ENCODE peak calls at places on chromosomes 11 and 22, in ten cellular contexts. M is lower lobe of right lung, P is cardiac muscle cell, T is tibial artery, S is PC-9, B is BJ, G is lung, I is thoracic aorta, W is AG04450, A is right atrium auricular region. Q is an unnamed sample.

GRCh38 chr11:30196400-30197206 is 34.2 kb upstream of the FSHB start:
- DNase-seq in M (peak; percentile 52), I (no peak), S (no peak), G (peak; percentile 48), B (no peak), A (peak; percentile 73), P (peak; percentile 68), W (no peak), T (peak; percentile 37), Q (no peak)

GRCh38 chr22:19758896-19759458 is 1.6 kb upstream of the TBX1 start:
- DNase-seq in A (no peak), W (no peak), B (no peak), M (no peak), I (no peak), S (no peak), T (no peak), G (no peak), P (no peak), Q (no peak)

GRCh38 chr11:13127161-13127560 is 118.0 kb downstream of the RASSF10 start:
- DNase-seq in A (no peak), T (no peak), S (no peak), W (no peak), B (no peak), G (no peak), P (no peak), I (no peak), M (no peak), Q (no peak)

GRCh38 chr11:66466225-66467033 is at the start of gene PELI3:
- DNase-seq in I (peak; percentile 66), P (peak; percentile 95), A (peak; percentile 92), M (peak; percentile 93), S (peak; percentile 77), W (peak; percentile 79), G (peak; percentile 93), B (peak; percentile 41), T (peak; percentile 90), Q (no peak)

GRCh38 chr22:30219668-30220278 is 26.8 kb downstream of the LIF start:
- DNase-seq in A (no peak), W (no peak), G (no peak), B (no peak), M (no peak), I (no peak), P (no peak), S (no peak), T (no peak), Q (no peak)

GRCh38 chr11:33211588-33211987 is 45.6 kb upstream of the HIPK3 start:
- DNase-seq in B (no peak), S (no peak), G (no peak), W (no peak), P (peak; percentile 86), M (no peak), T (no peak), A (no peak), I (no peak), Q (no peak)

GRCh38 chr11:1445741-1446445 is 40.7 kb downstream of the MOB2 start:
- DNase-seq in G (no peak), S (no peak), W (no peak), B (no peak), A (no peak), M (no peak), I (no peak), T (no peak), P (no peak), Q (no peak)

GRCh38 chr11:15333407-15333806 is 218.7 kb downstream of the INSC start:
- DNase-seq in G (no peak), S (no peak), M (no peak), P (no peak), A (no peak), I (no peak), B (no peak), W (no peak), T (no peak), Q (no peak)

GRCh38 chr11:123302751-123303195 is 107.7 kb upstream of the CLMP start:
- DNase-seq in A (no peak), S (no peak), P (peak; percentile 56), B (peak; percentile 38), T (no peak), W (no peak), M (no peak), G (no peak), I (no peak), Q (no peak)

GRCh38 chr22:28711820-28712777 is 29.5 kb downstream of the CHEK2 start:
- DNase-seq in W (peak; percentile 89), P (peak; percentile 93), G (no peak), S (peak; percentile 78), B (peak; percentile 92), M (no peak), A (no peak), I (no peak), T (peak; percentile 22), Q (no peak)

GRCh38 chr11:2818503-2818902 is 67.1 kb downstream of the CDKN1C start:
- DNase-seq in M (peak; percentile 33), A (no peak), W (no peak), B (no peak), I (no peak), G (no peak), S (no peak), T (no peak), P (no peak), Q (no peak)

GRCh38 chr11:132862137-132862536 is 670.2 kb downstream of the OPCML start:
- DNase-seq in P (no peak), G (no peak), M (no peak), T (no peak), I (no peak), B (no peak), S (no peak), W (no peak), A (no peak), Q (no peak)

GRCh38 chr11:132855516-132855915 is 676.8 kb downstream of the OPCML start:
- DNase-seq in W (no peak), I (no peak), B (no peak), S (no peak), G (no peak), A (no peak), T (no peak), M (no peak), P (no peak), Q (no peak)

GRCh38 chr11:132856032-132856431 is 676.3 kb downstream of the OPCML start:
- DNase-seq in S (no peak), W (no peak), P (no peak), M (no peak), G (no peak), B (no peak), T (no peak), A (no peak), I (no peak), Q (no peak)

GRCh38 chr11:132853886-132854285 is 678.4 kb downstream of the OPCML start:
- DNase-seq in S (no peak), M (no peak), B (no peak), I (no peak), W (no peak), P (no peak), A (no peak), T (no peak), G (no peak), Q (no peak)

GRCh38 chr11:132858203-132858602 is 674.1 kb downstream of the OPCML start:
- DNase-seq in B (no peak), A (no peak), S (no peak), T (no peak), W (peak; percentile 39), P (peak; percentile 62), I (no peak), G (no peak), M (no peak), Q (no peak)
- TF ChIP-seq CTCF in B (peak; percentile 33), A (no peak), S (no peak), T (no peak), W (peak; percentile 67), P (peak; percentile 56), I (no peak), G (no peak), M (no peak), Q (peak; percentile 62)

DNA sequence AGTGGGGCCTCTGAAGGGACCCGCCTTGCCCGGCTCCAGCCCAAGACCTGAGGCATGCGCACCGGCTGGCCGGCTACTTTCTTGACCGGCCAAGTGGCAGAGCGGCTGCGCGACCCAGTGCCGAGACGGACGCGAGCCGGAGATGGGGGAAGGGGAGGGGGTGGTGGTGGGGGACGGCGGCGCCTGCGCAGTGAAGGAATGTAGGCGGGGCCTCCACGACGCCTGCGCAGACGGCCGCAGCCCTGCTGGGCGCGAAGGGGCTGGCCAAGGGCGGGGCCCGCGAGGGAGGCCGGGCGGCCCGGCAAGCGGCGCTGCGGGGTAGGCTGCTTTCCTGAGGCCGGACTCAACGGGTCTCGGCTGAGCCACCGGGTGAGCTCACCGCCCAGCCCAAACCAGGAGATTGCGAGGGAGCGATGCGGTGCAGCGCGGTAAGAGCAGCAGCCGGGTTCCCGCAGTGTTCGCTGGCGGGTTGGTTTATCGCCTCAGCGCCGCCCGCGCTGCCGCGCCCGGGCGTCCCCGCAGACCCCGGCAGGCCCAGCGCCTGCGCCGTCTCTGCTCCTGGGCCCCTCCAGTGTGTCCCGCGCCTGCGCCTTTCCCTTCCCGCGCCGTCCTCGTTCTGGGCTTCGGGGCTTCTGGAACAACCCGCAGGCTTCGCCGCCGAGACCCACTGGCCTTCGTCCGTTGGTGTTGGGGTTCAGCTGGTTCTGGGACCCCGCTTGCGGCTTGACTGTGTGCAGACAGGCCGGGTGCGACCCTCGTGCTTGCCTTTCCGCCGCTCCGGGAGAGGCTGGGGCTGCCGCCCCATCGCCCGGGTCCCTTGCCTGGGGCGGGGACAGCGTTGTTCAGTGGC is at the start of gene SPECC1L:
- DNase-seq in M (peak; percentile 94), P (peak; percentile 97), A (peak; percentile 96), B (peak; percentile 48), G (peak; percentile 93), I (peak; percentile 74), W (peak; percentile 85), T (peak; percentile 92), S (peak; percentile 78), Q (no peak)
- TF ChIP-seq CTCF in M (peak; percentile 21), P (peak; percentile 24), A (peak; percentile 13), B (peak; percentile 14), G (peak; percentile 19), I (no peak), W (no peak), T (peak; percentile 13), S (no peak), Q (peak; percentile 63)

GRCh38 chr11:32154275-32154674 is 63.4 kb downstream of the RCN1 start:
- DNase-seq in B (no peak), G (no peak), P (peak; percentile 64), W (no peak), A (no peak), T (no peak), S (peak; percentile 37), M (no peak), I (no peak), Q (no peak)
- TF ChIP-seq CTCF in B (peak; percentile 33), G (no peak), P (peak; percentile 31), W (peak; percentile 40), A (no peak), T (no peak), S (peak; percentile 45), M (no peak), I (no peak), Q (peak; percentile 30)

DNA sequence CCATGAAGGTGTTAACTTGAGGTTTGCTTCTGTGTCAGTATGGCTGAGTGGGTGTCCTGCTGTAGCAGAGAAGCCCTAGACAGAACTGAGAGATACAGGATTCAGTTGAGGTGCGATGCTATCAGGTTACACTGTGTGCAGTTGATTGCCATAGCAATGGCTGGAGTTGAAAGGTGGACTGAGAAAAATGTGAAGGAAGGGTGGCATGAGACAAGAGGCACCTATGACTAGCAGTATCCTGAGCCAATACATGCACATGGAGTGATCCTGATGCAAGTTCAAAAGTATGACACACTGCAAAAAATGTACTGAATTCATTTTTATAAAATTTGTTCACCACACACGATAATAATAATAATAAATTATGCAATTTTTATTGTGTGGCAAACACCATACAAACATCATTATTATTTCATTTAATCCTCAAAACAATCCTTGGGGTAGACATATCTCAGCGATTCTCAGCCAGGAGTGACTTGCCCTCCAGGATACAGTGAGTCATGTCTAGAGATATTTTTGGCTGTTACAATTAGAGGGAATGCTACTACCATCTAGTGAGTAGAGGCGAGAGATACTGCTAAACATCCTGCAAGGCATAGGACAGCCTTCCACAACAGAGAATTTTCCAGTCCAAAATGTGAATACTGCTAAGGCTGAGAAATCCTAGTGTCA is 3.9 kb upstream of the PIWIL4 start:
- DNase-seq in A (no peak), P (peak; percentile 75), T (no peak), W (peak; percentile 18), G (no peak), S (peak; percentile 59), I (no peak), B (no peak), M (no peak), Q (no peak)
- TF ChIP-seq CTCF in A (peak; percentile 58), P (peak; percentile 41), T (peak; percentile 45), W (no peak), G (no peak), S (no peak), I (peak; percentile 34), B (peak; percentile 42), M (peak; percentile 11), Q (peak; percentile 80)

Q was measured in chondrocyte.